ENCODE peak calls at places on chromosome 20, in five cellular contexts. R is CD4-positive, alpha-beta T cell; F is activated CD8-positive, alpha-beta memory T cell treated with anti-CD3 and anti-CD28 coated beads for 1 hour; I is bronchial epithelial cell; O is HS-5. V is an unnamed sample.

GRCh38 chr20:44711237-44711636 is 3.9 kb upstream of the CCN5 start:
- DNase-seq in R (no peak), I (no peak), O (no peak), F (no peak), V (no peak)

GRCh38 chr20:31822421-31823330 is 3.5 kb downstream of the MYLK2 start:
- DNase-seq in I (peak), R (peak), F (peak), O (no peak), V (peak)

GRCh38 chr20:6731951-6732580 is 35.4 kb upstream of the BMP2 start:
- DNase-seq in F (no peak), O (no peak), R (no peak), I (no peak), V (no peak)

GRCh38 chr20:61762208-61762710 is 303.4 kb downstream of the TAF4 start:
- DNase-seq in F (no peak), O (no peak), I (no peak), R (no peak), V (no peak)

GRCh38 chr20:1391640-1392442 is 1.0 kb downstream of the FKBP1A start:
- DNase-seq in R (no peak), I (peak), O (no peak), F (no peak), V (no peak)

GRCh38 chr20:33684533-33685327 is 1.5 kb downstream of the E2F1 start:
- DNase-seq in F (no peak), O (no peak), I (no peak), R (no peak), V (no peak)

GRCh38 chr20:63940472-63941266 is 15.5 kb downstream of the UCKL1 start:
- DNase-seq in O (no peak), F (no peak), I (no peak), R (no peak), V (no peak)

GRCh38 chr20:34301587-34302311 is 1.4 kb downstream of the AHCY start:
- DNase-seq in O (no peak), I (no peak), R (no peak), F (no peak), V (no peak)

GRCh38 chr20:56202493-56203077 is 45.9 kb upstream of the MC3R start:
- DNase-seq in F (no peak), R (no peak), O (no peak), I (peak), V (no peak)

GRCh38 chr20:14712302-14712739 is 374.9 kb upstream of the FLRT3 start:
- DNase-seq in O (peak), R (no peak), F (no peak), I (peak), V (no peak)

GRCh38 chr20:63060057-63060991 is 53.6 kb upstream of the BHLHE23 start:
- DNase-seq in R (no peak), O (no peak), I (no peak), F (no peak), V (no peak)

GRCh38 chr20:21514553-21515251 is 838 bp upstream of the NKX2-2 start:
- DNase-seq in I (no peak), F (no peak), O (no peak), R (no peak), V (no peak)

GRCh38 chr20:43590036-43590391 is 723 bp upstream of the IFT52 start:
- DNase-seq in F (no peak), I (no peak), R (no peak), O (no peak), V (no peak)

GRCh38 chr20:31953749-31954148 is 1.9 kb upstream of the PDRG1 start:
- DNase-seq in F (no peak), O (no peak), I (no peak), R (no peak), V (no peak)

GRCh38 chr20:20606046-20606445 is 106.4 kb downstream of the RALGAPA2 start:
- DNase-seq in O (no peak), F (no peak), R (no peak), I (no peak), V (no peak)

GRCh38 chr20:38723069-38723981 is 961 bp upstream of the SLC32A1 start:
- DNase-seq in O (no peak), I (no peak), F (no peak), R (no peak), V (no peak)

GRCh38 chr20:44051661-44052000 is 135.4 kb downstream of the JPH2 start:
- DNase-seq in O (no peak), R (no peak), F (no peak), I (no peak), V (no peak)

GRCh38 chr20:62605236-62605948 is 36.9 kb upstream of the SLCO4A1 start:
- DNase-seq in O (no peak), I (no peak), F (no peak), R (no peak), V (no peak)

GRCh38 chr20:49435639-49436038 is 46.8 kb downstream of the KCNB1 start:
- DNase-seq in I (no peak), F (no peak), O (no peak), R (no peak), V (no peak)

GRCh38 chr20:45291526-45291925 is 15.1 kb upstream of the RBPJL start:
- DNase-seq in I (no peak), O (no peak), F (no peak), R (no peak), V (no peak)

GRCh38 chr20:63955281-63955845 is 853 bp downstream of the UCKL1 start:
- DNase-seq in F (no peak), O (no peak), R (no peak), I (no peak), V (no peak)

V was measured in effector memory CD8-positive, alpha-beta T cell.